ENCODE peak calls at places on chromosomes 1 and 21, in six cellular contexts. B is fibroblast of lung, Y is GM12865, L is breast epithelium, D is AG04449, T is fibroblast of pulmonary artery. X is an unnamed sample.

GRCh38 chr1:184967045-184967444 is 7.3 kb downstream of the NIBAN1 start:
- DNase-seq in B (no peak), Y (no peak), L (no peak), D (no peak), T (no peak), X (no peak)

GRCh38 chr21:37061926-37062591 is 10.8 kb downstream of the PIGP start:
- DNase-seq in B (peak), Y (peak), L (no peak), D (no peak), T (peak), X (no peak)

GRCh38 chr1:163013826-163014600 is 55.1 kb upstream of the RGS4 start:
- DNase-seq in B (no peak), Y (peak), L (no peak), D (no peak), T (no peak), X (no peak)

GRCh38 chr1:46300673-46301405 is 2.6 kb downstream of the LRRC41 start:
- DNase-seq in B (peak), Y (no peak), L (no peak), D (no peak), T (peak), X (no peak)

GRCh38 chr1:116433283-116434257 is 60.5 kb downstream of the ATP1A1 start:
- DNase-seq in B (peak), Y (no peak), L (no peak), D (no peak), T (peak), X (no peak)

GRCh38 chr1:54950361-54951163 is 29.9 kb upstream of the TMEM61 start:
- DNase-seq in B (peak), Y (peak), L (peak), D (peak), T (peak), X (peak)

GRCh38 chr1:21673277-21673780 is 4.2 kb upstream of the RAP1GAP start:
- DNase-seq in B (peak), Y (no peak), L (no peak), D (peak), T (peak), X (peak)

GRCh38 chr21:34886554-34887385 is 162.3 kb downstream of the RUNX1 start:
- DNase-seq in B (peak), Y (peak), L (no peak), D (no peak), T (peak), X (no peak)

GRCh38 chr1:163652441-163652840 is 330.7 kb downstream of the NUF2 start:
- DNase-seq in B (no peak), Y (no peak), L (no peak), D (no peak), T (no peak), X (peak)

GRCh38 chr1:28343405-28343804 is 14.6 kb downstream of the MED18 start:
- DNase-seq in B (no peak), Y (no peak), L (no peak), D (no peak), T (no peak), X (no peak)

GRCh38 chr1:221274373-221274772 is 395.1 kb downstream of the HLX start:
- DNase-seq in B (no peak), Y (no peak), L (no peak), D (no peak), T (no peak), X (no peak)

GRCh38 chr1:189597083-189597482 is 880.6 kb downstream of the BRINP3 start:
- DNase-seq in B (no peak), Y (no peak), L (no peak), D (no peak), T (no peak), X (peak)

GRCh38 chr1:153535664-153536585 is at the start of gene S100A6:
- DNase-seq in B (peak), Y (peak), L (peak), D (no peak), T (peak), X (peak)

GRCh38 chr1:98975825-98976224 is 28.8 kb downstream of the PLPPR5 start:
- DNase-seq in B (peak), Y (no peak), L (no peak), D (no peak), T (no peak), X (no peak)

GRCh38 chr1:164440222-164440621 is 118.8 kb upstream of the PBX1 start:
- DNase-seq in B (peak), Y (no peak), L (no peak), D (no peak), T (peak), X (peak)

GRCh38 chr1:12339410-12339809 is 109.6 kb downstream of the VPS13D start:
- DNase-seq in B (peak), Y (no peak), L (no peak), D (no peak), T (no peak), X (no peak)

GRCh38 chr1:21099034-21099868 is 77.4 kb downstream of the EIF4G3 start:
- DNase-seq in B (peak), Y (peak), L (no peak), D (peak), T (peak), X (no peak)

GRCh38 chr1:20578721-20579380 is 10.0 kb upstream of the CDA start:
- DNase-seq in B (no peak), Y (no peak), L (no peak), D (no peak), T (no peak), X (no peak)

GRCh38 chr1:216723274-216723780 is at the start of gene ESRRG:
- DNase-seq in B (no peak), Y (no peak), L (peak), D (no peak), T (no peak), X (peak)

GRCh38 chr21:42350271-42350885 is 416 bp downstream of the TFF2 start:
- DNase-seq in B (no peak), Y (no peak), L (no peak), D (no peak), T (no peak), X (no peak)

GRCh38 chr1:39646232-39647081 is 7.0 kb upstream of the HEYL start:
- DNase-seq in B (peak), Y (peak), L (no peak), D (no peak), T (peak), X (peak)

GRCh38 chr1:182237329-182237728 is 154.3 kb downstream of the GLUL start:
- DNase-seq in B (no peak), Y (no peak), L (no peak), D (no peak), T (no peak), X (no peak)

GRCh38 chr1:183837062-183837461 is 32.1 kb downstream of the RGL1 start:
- DNase-seq in B (no peak), Y (no peak), L (no peak), D (no peak), T (no peak), X (peak)

GRCh38 chr21:30329203-30329868 is 8.2 kb downstream of the KRTAP27-1 start:
- DNase-seq in B (no peak), Y (no peak), L (no peak), D (no peak), T (no peak), X (no peak)

GRCh38 chr1:7558041-7558461 is 213.0 kb upstream of the VAMP3 start:
- DNase-seq in B (no peak), Y (no peak), L (no peak), D (no peak), T (no peak), X (no peak)

GRCh38 chr1:84174051-84174556 is 30.0 kb downstream of the PRKACB start:
- DNase-seq in B (peak), Y (no peak), L (no peak), D (no peak), T (peak), X (peak)

GRCh38 chr1:213464786-213465460 is 413.9 kb downstream of the RPS6KC1 start:
- DNase-seq in B (no peak), Y (no peak), L (no peak), D (no peak), T (no peak), X (no peak)

GRCh38 chr1:206723500-206724472 is 39.1 kb downstream of the MAPKAPK2 start:
- DNase-seq in B (peak), Y (no peak), L (no peak), D (no peak), T (peak), X (no peak)

GRCh38 chr1:167752219-167752985 is 30.6 kb downstream of the MPZL1 start:
- DNase-seq in B (no peak), Y (peak), L (no peak), D (no peak), T (no peak), X (no peak)

GRCh38 chr1:247288341-247288740 is 32.5 kb downstream of the VN1R5 start:
- DNase-seq in B (no peak), Y (no peak), L (no peak), D (no peak), T (no peak), X (no peak)

GRCh38 chr1:118615066-118615465 is 373.1 kb downstream of the TBX15 start:
- DNase-seq in B (no peak), Y (no peak), L (no peak), D (no peak), T (no peak), X (no peak)

GRCh38 chr1:224656342-224656741 is 40.2 kb downstream of the CNIH3 start:
- DNase-seq in B (no peak), Y (no peak), L (no peak), D (no peak), T (no peak), X (no peak)

GRCh38 chr21:41745971-41746743 is 20.7 kb downstream of the RIPK4 start:
- DNase-seq in B (no peak), Y (no peak), L (no peak), D (no peak), T (no peak), X (no peak)

GRCh38 chr1:151619489-151620093 is 7.7 kb downstream of the SNX27 start:
- DNase-seq in B (peak), Y (no peak), L (no peak), D (no peak), T (peak), X (no peak)

GRCh38 chr1:220680085-220680687 is 10.0 kb upstream of the C1orf115 start:
- DNase-seq in B (peak), Y (peak), L (no peak), D (no peak), T (peak), X (peak)

GRCh38 chr1:41517039-41517438 is 32.6 kb upstream of the EDN2 start:
- DNase-seq in B (no peak), Y (no peak), L (no peak), D (no peak), T (no peak), X (no peak)

GRCh38 chr1:41515131-41515678 is 30.7 kb upstream of the EDN2 start:
- DNase-seq in B (no peak), Y (no peak), L (peak), D (no peak), T (no peak), X (no peak)

GRCh38 chr1:41514381-41514780 is 29.9 kb upstream of the EDN2 start:
- DNase-seq in B (no peak), Y (no peak), L (no peak), D (no peak), T (no peak), X (no peak)

GRCh38 chr1:41516168-41516961 is 31.9 kb upstream of the EDN2 start:
- DNase-seq in B (peak), Y (peak), L (peak), D (no peak), T (peak), X (peak)

GRCh38 chr1:41515778-41516167 is 31.3 kb upstream of the EDN2 start:
- DNase-seq in B (no peak), Y (no peak), L (no peak), D (no peak), T (no peak), X (no peak)
- H3K4me3 ChIP-seq in B (no peak), Y (no peak), L (peak), D (no peak), T (no peak), X (no peak)

GRCh38 chr1:47997289-47998200 is at the start of gene TRABD2B:
- DNase-seq in B (peak), Y (peak), L (peak), D (no peak), T (peak), X (peak)
- H3K4me3 ChIP-seq in B (peak), Y (no peak), L (peak), D (peak), T (peak), X (peak)

DNA sequence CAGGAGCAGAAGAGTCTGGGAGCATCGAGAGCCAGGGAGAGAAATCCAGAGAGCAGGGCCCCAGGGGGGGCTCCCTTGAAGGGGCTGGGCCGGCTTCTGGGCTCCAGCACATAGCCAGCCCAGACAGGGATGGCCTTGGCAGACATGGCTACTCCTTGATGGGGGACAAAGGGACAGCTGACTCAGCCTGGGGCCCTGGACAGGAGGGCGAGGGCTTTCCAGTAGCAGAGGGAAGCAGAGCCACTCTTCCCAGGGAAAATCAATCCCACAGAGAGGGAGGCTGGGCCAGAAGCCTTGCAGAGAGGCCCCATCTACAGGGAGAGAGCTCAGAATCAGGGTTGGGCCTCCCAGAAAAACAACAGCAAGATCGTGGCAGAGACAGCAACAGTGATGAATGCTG is 15.5 kb downstream of the IGFN1 start:
- DNase-seq in B (no peak), Y (no peak), L (no peak), D (no peak), T (no peak), X (no peak)
- H3K4me3 ChIP-seq in B (no peak), Y (no peak), L (no peak), D (no peak), T (no peak), X (no peak)

GRCh38 chr1:24961961-24962861 is 32.1 kb upstream of the RUNX3 start:
- DNase-seq in B (no peak), Y (no peak), L (no peak), D (no peak), T (no peak), X (no peak)

GRCh38 chr1:24963099-24963872 is 33.2 kb upstream of the RUNX3 start:
- DNase-seq in B (no peak), Y (peak), L (no peak), D (no peak), T (no peak), X (no peak)

GRCh38 chr1:24965571-24965930 is 35.5 kb upstream of the RUNX3 start:
- DNase-seq in B (no peak), Y (no peak), L (no peak), D (no peak), T (no peak), X (no peak)

GRCh38 chr1:24964811-24965570 is 34.9 kb upstream of the RUNX3 start:
- DNase-seq in B (no peak), Y (peak), L (no peak), D (peak), T (no peak), X (no peak)

DNA sequence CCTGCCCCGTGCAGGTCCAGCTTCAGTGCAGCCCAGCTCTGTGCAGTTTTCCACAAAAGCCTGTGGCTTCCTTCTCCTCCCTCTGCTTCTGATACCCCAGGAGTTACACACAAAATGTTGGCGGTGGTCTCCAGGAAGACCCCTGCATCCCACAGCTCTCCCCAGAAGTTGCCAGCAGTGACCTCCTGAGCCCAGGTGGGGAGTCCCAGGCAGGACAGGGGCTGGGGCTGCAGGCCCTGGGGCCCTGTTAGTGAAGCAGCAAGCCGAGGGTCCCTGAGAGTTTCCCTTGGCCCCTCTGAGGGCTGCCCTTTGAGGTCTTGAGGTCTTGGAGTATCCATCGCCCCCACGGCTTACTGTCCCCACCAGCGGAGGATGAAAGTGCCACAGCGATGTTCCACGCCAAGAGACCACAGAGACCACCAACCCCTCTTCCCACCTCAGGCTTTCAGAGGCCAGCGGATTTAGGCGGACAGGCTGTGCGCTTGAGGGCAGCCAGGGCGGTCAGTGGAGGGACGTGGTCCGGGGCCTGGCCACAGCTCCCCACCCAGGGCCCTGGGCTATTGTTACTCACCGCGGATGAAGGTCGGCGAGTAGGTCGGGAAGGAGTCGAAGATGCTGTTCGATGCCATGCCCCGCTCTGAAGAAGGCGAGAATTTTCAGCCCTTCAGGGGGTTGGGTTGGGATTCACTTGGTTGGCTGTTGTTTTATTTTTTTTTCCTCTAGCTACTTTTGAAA is 34.0 kb upstream of the RUNX3 start:
- DNase-seq in B (no peak), Y (no peak), L (no peak), D (no peak), T (no peak), X (no peak)
- H3K4me3 ChIP-seq in B (no peak), Y (peak), L (no peak), D (peak), T (no peak), X (no peak)

GRCh38 chr1:226404904-226405222 is 3.0 kb downstream of the PARP1 start:
- DNase-seq in B (no peak), Y (no peak), L (no peak), D (no peak), T (no peak), X (no peak)

GRCh38 chr1:226403522-226404034 is 4.3 kb downstream of the PARP1 start:
- DNase-seq in B (no peak), Y (peak), L (no peak), D (no peak), T (peak), X (peak)

GRCh38 chr1:226402615-226403521 is 5.0 kb downstream of the PARP1 start:
- DNase-seq in B (no peak), Y (no peak), L (no peak), D (no peak), T (no peak), X (no peak)

GRCh38 chr1:226405411-226405988 is 2.4 kb downstream of the PARP1 start:
- DNase-seq in B (no peak), Y (peak), L (no peak), D (no peak), T (no peak), X (no peak)

GRCh38 chr1:226404063-226404903 is 3.6 kb downstream of the PARP1 start:
- DNase-seq in B (peak), Y (no peak), L (no peak), D (no peak), T (peak), X (no peak)
- H3K4me3 ChIP-seq in B (no peak), Y (peak), L (no peak), D (no peak), T (no peak), X (no peak)

X was measured in A673.